ENCODE peak calls at places on chromosomes 2 and 18, in nine cellular contexts. One of them, this sample, is unnamed.
A peak's percentile ranks its signal among the peaks of the same experiment; 100 is the strongest.

GRCh38 chr18:59233017-59233410 is 13.1 kb downstream of the GRP start:
- DNase-seq in stomach: no peak
- DNase-seq in GM12878: no peak
- DNase-seq in sigmoid colon: no peak
- DNase-seq in A549: no peak
- DNase-seq in heart left ventricle: no peak
- DNase-seq in body of pancreas: no peak
- DNase-seq in IMR-90: no peak
- DNase-seq in ovary: no peak
- DNase-seq in this sample: no peak

GRCh38 chr18:37253424-37254255 is 312.0 kb downstream of the CELF4 start:
- DNase-seq in sigmoid colon: no peak
- DNase-seq in stomach: peak; percentile 63
- DNase-seq in GM12878: no peak
- DNase-seq in body of pancreas: peak; percentile 65
- DNase-seq in ovary: peak; percentile 36
- DNase-seq in IMR-90: no peak
- DNase-seq in heart left ventricle: peak; percentile 59
- DNase-seq in A549: no peak
- DNase-seq in this sample: no peak

GRCh38 chr2:170218931-170219330 is 41.0 kb downstream of the MYO3B start:
- DNase-seq in stomach: no peak
- DNase-seq in heart left ventricle: no peak
- DNase-seq in sigmoid colon: no peak
- DNase-seq in body of pancreas: no peak
- DNase-seq in ovary: no peak
- DNase-seq in A549: no peak
- DNase-seq in IMR-90: no peak
- DNase-seq in GM12878: no peak
- DNase-seq in this sample: no peak

GRCh38 chr2:118689033-118689432 is 158.4 kb downstream of the EN1 start:
- DNase-seq in GM12878: no peak
- DNase-seq in heart left ventricle: no peak
- DNase-seq in IMR-90: no peak
- DNase-seq in stomach: no peak
- DNase-seq in sigmoid colon: no peak
- DNase-seq in A549: no peak
- DNase-seq in body of pancreas: no peak
- DNase-seq in ovary: no peak
- DNase-seq in this sample: no peak

GRCh38 chr2:112156152-112156986 is 18.2 kb downstream of the FBLN7 start:
- DNase-seq in stomach: no peak
- DNase-seq in sigmoid colon: no peak
- DNase-seq in heart left ventricle: no peak
- DNase-seq in ovary: no peak
- DNase-seq in GM12878: no peak
- DNase-seq in IMR-90: peak; percentile 47
- DNase-seq in A549: no peak
- DNase-seq in body of pancreas: no peak
- DNase-seq in this sample: no peak

GRCh38 chr2:230660294-230661060 is 52.2 kb upstream of the CAB39 start:
- DNase-seq in sigmoid colon: peak; percentile 75
- DNase-seq in GM12878: peak; percentile 79
- DNase-seq in stomach: peak; percentile 46
- DNase-seq in heart left ventricle: peak; percentile 76
- DNase-seq in A549: no peak
- DNase-seq in IMR-90: no peak
- DNase-seq in body of pancreas: peak; percentile 64
- DNase-seq in ovary: no peak
- DNase-seq in this sample: peak; percentile 46

GRCh38 chr2:215431778-215432758 is 3.8 kb downstream of the FN1 start:
- DNase-seq in body of pancreas: no peak
- DNase-seq in IMR-90: no peak
- DNase-seq in ovary: no peak
- DNase-seq in A549: no peak
- DNase-seq in stomach: no peak
- DNase-seq in sigmoid colon: no peak
- DNase-seq in heart left ventricle: no peak
- DNase-seq in GM12878: no peak
- DNase-seq in this sample: no peak

GRCh38 chr18:26436176-26437031 is 111.9 kb downstream of the KCTD1 start:
- DNase-seq in GM12878: no peak
- DNase-seq in body of pancreas: no peak
- DNase-seq in ovary: no peak
- DNase-seq in sigmoid colon: no peak
- DNase-seq in IMR-90: peak; percentile 89
- DNase-seq in A549: peak; percentile 82
- DNase-seq in heart left ventricle: no peak
- DNase-seq in stomach: no peak
- DNase-seq in this sample: no peak

GRCh38 chr2:146989726-146990125 is 855.1 kb upstream of the ACVR2A start:
- DNase-seq in sigmoid colon: no peak
- DNase-seq in heart left ventricle: no peak
- DNase-seq in IMR-90: no peak
- DNase-seq in GM12878: no peak
- DNase-seq in ovary: no peak
- DNase-seq in body of pancreas: no peak
- DNase-seq in stomach: no peak
- DNase-seq in A549: no peak
- DNase-seq in this sample: no peak

GRCh38 chr2:43158259-43158880 is 68.0 kb downstream of the ZFP36L2 start:
- DNase-seq in GM12878: no peak
- DNase-seq in sigmoid colon: peak; percentile 95
- DNase-seq in ovary: peak; percentile 60
- DNase-seq in stomach: peak; percentile 87
- DNase-seq in body of pancreas: peak; percentile 85
- DNase-seq in heart left ventricle: peak; percentile 77
- DNase-seq in IMR-90: peak; percentile 75
- DNase-seq in A549: peak; percentile 88
- DNase-seq in this sample: peak; percentile 74

GRCh38 chr2:127733816-127734537 is 32.7 kb downstream of the SFT2D3 start:
- DNase-seq in IMR-90: peak; percentile 21
- DNase-seq in A549: no peak
- DNase-seq in body of pancreas: no peak
- DNase-seq in heart left ventricle: no peak
- DNase-seq in ovary: no peak
- DNase-seq in stomach: no peak
- DNase-seq in GM12878: no peak
- DNase-seq in sigmoid colon: no peak
- DNase-seq in this sample: no peak

GRCh38 chr18:66346833-66347595 is 256.9 kb downstream of the CDH19 start:
- DNase-seq in heart left ventricle: no peak
- DNase-seq in ovary: no peak
- DNase-seq in A549: no peak
- DNase-seq in sigmoid colon: no peak
- DNase-seq in body of pancreas: no peak
- DNase-seq in stomach: no peak
- DNase-seq in IMR-90: no peak
- DNase-seq in GM12878: no peak
- DNase-seq in this sample: no peak

GRCh38 chr2:64562148-64562784 is 38.1 kb downstream of the AFTPH start:
- DNase-seq in A549: peak; percentile 41
- DNase-seq in GM12878: no peak
- DNase-seq in stomach: no peak
- DNase-seq in IMR-90: peak; percentile 22
- DNase-seq in ovary: no peak
- DNase-seq in heart left ventricle: no peak
- DNase-seq in sigmoid colon: no peak
- DNase-seq in body of pancreas: no peak
- DNase-seq in this sample: no peak

GRCh38 chr2:207828361-207829057 is 58.8 kb upstream of the FZD5 start:
- DNase-seq in heart left ventricle: no peak
- DNase-seq in body of pancreas: peak; percentile 81
- DNase-seq in ovary: no peak
- DNase-seq in GM12878: no peak
- DNase-seq in sigmoid colon: no peak
- DNase-seq in A549: no peak
- DNase-seq in stomach: peak; percentile 43
- DNase-seq in IMR-90: peak; percentile 20
- DNase-seq in this sample: no peak

GRCh38 chr2:102485151-102485769 is 12.2 kb downstream of the SLC9A4 start:
- DNase-seq in ovary: no peak
- DNase-seq in heart left ventricle: no peak
- DNase-seq in stomach: no peak
- DNase-seq in sigmoid colon: no peak
- DNase-seq in body of pancreas: no peak
- DNase-seq in IMR-90: no peak
- DNase-seq in A549: no peak
- DNase-seq in GM12878: no peak
- DNase-seq in this sample: no peak

GRCh38 chr2:70360661-70361316 is 58.9 kb upstream of the FAM136A start:
- DNase-seq in heart left ventricle: no peak
- DNase-seq in A549: peak; percentile 66
- DNase-seq in IMR-90: no peak
- DNase-seq in sigmoid colon: no peak
- DNase-seq in stomach: no peak
- DNase-seq in body of pancreas: no peak
- DNase-seq in ovary: no peak
- DNase-seq in GM12878: no peak
- DNase-seq in this sample: no peak

GRCh38 chr2:194854941-194855340 is 802.1 kb upstream of the SLC39A10 start:
- DNase-seq in stomach: no peak
- DNase-seq in IMR-90: no peak
- DNase-seq in body of pancreas: no peak
- DNase-seq in sigmoid colon: no peak
- DNase-seq in A549: no peak
- DNase-seq in ovary: no peak
- DNase-seq in heart left ventricle: no peak
- DNase-seq in GM12878: no peak
- DNase-seq in this sample: no peak

DNA sequence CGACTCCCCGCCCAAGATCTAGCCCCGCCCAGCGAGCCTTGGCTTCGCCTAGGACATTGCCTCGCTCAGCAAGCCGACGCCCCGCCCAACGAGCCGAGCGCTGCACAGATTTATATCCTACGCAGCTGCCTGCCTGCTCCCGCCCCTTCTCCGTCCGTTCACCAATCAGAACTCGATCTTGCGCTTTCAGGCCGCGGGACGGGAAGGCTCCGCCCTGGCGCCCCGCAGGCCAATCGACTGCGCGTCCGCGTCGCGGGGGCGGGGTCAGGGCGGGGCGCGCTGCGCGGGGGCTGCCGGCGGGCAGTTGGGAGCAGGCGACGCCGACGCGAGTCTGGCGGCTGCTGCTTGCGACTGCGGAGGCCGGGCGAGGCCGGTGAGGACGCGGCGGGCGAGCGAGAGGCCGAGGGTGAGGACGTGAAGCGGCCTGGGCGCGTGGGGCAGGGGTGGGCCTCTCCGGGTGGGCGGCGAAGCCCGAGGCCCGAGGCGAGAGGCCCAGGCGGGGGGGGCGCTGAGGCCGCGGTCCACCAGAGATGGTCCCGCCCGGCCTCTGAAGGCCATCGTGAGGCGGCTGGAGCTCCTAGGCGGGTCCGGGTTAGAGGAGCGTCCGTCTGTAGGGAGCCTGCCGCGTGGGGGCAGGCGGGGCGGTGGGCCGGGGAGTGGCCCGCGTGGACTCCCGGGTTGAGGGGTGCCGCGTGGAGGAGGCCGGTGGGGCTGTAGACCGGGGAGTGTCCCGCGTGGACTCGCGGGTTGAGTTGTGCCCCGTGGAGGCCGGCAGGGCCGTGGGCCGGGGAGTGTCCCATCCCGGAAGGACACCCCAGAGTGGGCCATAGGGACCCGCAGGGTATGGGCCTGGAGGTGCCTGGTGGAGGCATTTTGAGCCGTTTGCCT is at the start of gene FARP2:
- DNase-seq in body of pancreas: peak; percentile 100
- DNase-seq in GM12878: peak; percentile 90
- DNase-seq in sigmoid colon: peak; percentile 100
- DNase-seq in IMR-90: peak; percentile 98
- DNase-seq in stomach: peak; percentile 100
- DNase-seq in A549: peak; percentile 98
- DNase-seq in ovary: peak; percentile 99
- DNase-seq in heart left ventricle: peak; percentile 100
- DNase-seq in this sample: peak; percentile 100
- TF ChIP-seq CTCF in body of pancreas: no peak
- TF ChIP-seq CTCF in GM12878: no peak
- TF ChIP-seq CTCF in sigmoid colon: no peak
- TF ChIP-seq CTCF in IMR-90: no peak
- TF ChIP-seq CTCF in stomach: no peak
- TF ChIP-seq CTCF in A549: no peak
- TF ChIP-seq CTCF in ovary: no peak
- TF ChIP-seq CTCF in heart left ventricle: no peak
- TF ChIP-seq CTCF in this sample: no peak

GRCh38 chr2:142693171-142693950 is 184.1 kb upstream of the KYNU start:
- DNase-seq in stomach: no peak
- DNase-seq in ovary: no peak
- DNase-seq in sigmoid colon: no peak
- DNase-seq in heart left ventricle: no peak
- DNase-seq in IMR-90: no peak
- DNase-seq in body of pancreas: no peak
- DNase-seq in GM12878: no peak
- DNase-seq in A549: no peak
- DNase-seq in this sample: no peak
- TF ChIP-seq POLR2A in stomach: no peak
- TF ChIP-seq POLR2A in ovary: no peak
- TF ChIP-seq POLR2A in sigmoid colon: no peak
- TF ChIP-seq POLR2A in heart left ventricle: no peak
- TF ChIP-seq POLR2A in IMR-90: no peak
- TF ChIP-seq POLR2A in body of pancreas: no peak
- TF ChIP-seq POLR2A in GM12878: no peak
- TF ChIP-seq POLR2A in A549: no peak
- TF ChIP-seq POLR2A in this sample: no peak

DNA sequence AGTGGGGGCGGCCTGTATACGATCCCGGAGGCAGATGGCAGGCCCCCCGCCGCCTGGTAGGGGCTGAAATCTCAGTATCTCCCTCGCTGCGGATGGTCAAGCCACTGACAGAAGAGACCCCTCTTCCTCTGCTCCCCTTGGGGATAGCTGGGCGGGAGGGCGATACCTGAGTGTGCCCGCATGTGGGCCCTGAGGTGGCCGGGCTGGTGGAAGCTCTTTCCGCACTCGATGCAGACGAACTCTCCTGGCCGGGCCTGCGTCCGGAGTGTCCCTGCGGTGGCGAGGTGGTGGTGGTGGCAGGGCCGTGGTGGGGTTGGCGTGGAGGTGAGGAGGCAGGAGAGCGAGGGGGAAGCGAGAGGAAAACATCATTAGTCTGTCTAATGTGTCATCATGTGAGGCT is 123.7 kb downstream of the ZNF516 start:
- DNase-seq in body of pancreas: no peak
- DNase-seq in stomach: peak; percentile 21
- DNase-seq in IMR-90: no peak
- DNase-seq in heart left ventricle: no peak
- DNase-seq in A549: no peak
- DNase-seq in ovary: no peak
- DNase-seq in sigmoid colon: peak; percentile 44
- DNase-seq in GM12878: no peak
- DNase-seq in this sample: no peak
- H3K4me3 ChIP-seq in body of pancreas: no peak overlapping the region
- H3K4me3 ChIP-seq in stomach: no peak overlapping the region
- H3K4me3 ChIP-seq in IMR-90: no peak overlapping the region
- H3K4me3 ChIP-seq in heart left ventricle: no peak overlapping the region
- H3K4me3 ChIP-seq in A549: no peak overlapping the region
- H3K4me3 ChIP-seq in ovary: no peak overlapping the region
- H3K4me3 ChIP-seq in sigmoid colon: no peak overlapping the region
- H3K4me3 ChIP-seq in GM12878: no peak overlapping the region
- H3K4me3 ChIP-seq in this sample: no peak overlapping the region

DNA sequence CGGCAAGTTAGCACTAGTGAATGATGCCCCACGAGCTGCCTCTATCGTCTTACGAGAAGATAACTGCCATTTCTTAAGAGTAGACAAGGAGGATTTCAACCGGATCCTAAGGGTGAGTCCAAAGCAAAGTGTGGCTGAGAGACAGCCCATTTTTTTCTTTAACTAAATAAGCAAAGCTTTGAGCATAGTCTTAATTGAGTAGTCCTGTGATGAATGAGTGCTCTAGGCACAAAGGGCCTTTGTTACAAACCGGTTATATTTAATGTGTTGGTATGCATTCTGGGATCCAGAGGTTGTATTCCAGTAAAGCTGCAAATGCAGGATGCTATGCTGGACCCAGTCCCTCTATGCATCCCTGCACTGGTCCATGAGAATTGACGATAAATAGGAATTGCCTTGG is 86.9 kb upstream of the MAP3K20 start:
- DNase-seq in ovary: no peak
- DNase-seq in heart left ventricle: no peak
- DNase-seq in body of pancreas: no peak
- DNase-seq in sigmoid colon: no peak
- DNase-seq in A549: no peak
- DNase-seq in IMR-90: no peak
- DNase-seq in GM12878: no peak
- DNase-seq in stomach: no peak
- DNase-seq in this sample: no peak
- TF ChIP-seq CTCF in ovary: no peak
- TF ChIP-seq CTCF in heart left ventricle: no peak
- TF ChIP-seq CTCF in body of pancreas: no peak
- TF ChIP-seq CTCF in sigmoid colon: no peak
- TF ChIP-seq CTCF in A549: no peak
- TF ChIP-seq CTCF in IMR-90: no peak
- TF ChIP-seq CTCF in GM12878: no peak
- TF ChIP-seq CTCF in stomach: no peak
- TF ChIP-seq CTCF in this sample: no peak

This sample was measured in lower leg skin.